ENCODE peak calls at places on chromosomes 2 and 18, in four cellular contexts. V is heart left ventricle, W is left lung, C is A549. P is an unnamed sample.

GRCh38 chr2:117862459-117862858 is 48.0 kb downstream of the DDX18 start:
- DNase-seq in W (no peak), C (no peak), V (no peak), P (no peak)

GRCh38 chr2:190382851-190383250 is 25.3 kb upstream of the MFSD6 start:
- DNase-seq in C (peak; percentile 40), W (no peak), V (no peak), P (no peak)

GRCh38 chr2:108968619-108969018 is 20.4 kb downstream of the EDAR start:
- DNase-seq in V (no peak), C (no peak), W (no peak), P (peak; percentile 62)

GRCh38 chr18:2981212-2981728 is 31.7 kb downstream of the LPIN2 start:
- DNase-seq in W (no peak), V (no peak), C (peak; percentile 20), P (no peak)

GRCh38 chr2:83517727-83518368 is 941.2 kb downstream of the SUCLG1 start:
- DNase-seq in V (peak; percentile 28), C (no peak), W (peak; percentile 58), P (no peak)

GRCh38 chr2:231523451-231524266 is 6.6 kb downstream of the NMUR1 start:
- DNase-seq in W (no peak), V (no peak), C (no peak), P (no peak)

GRCh38 chr2:164523726-164524125 is 97.6 kb downstream of the GRB14 start:
- DNase-seq in C (no peak), W (no peak), V (no peak), P (no peak)

GRCh38 chr2:111652038-111652437 is 232.0 kb downstream of the ANAPC1 start:
- DNase-seq in W (no peak), C (no peak), V (no peak), P (no peak)

GRCh38 chr2:62382757-62383156 is 123.2 kb downstream of the TMEM17 start:
- DNase-seq in C (no peak), V (no peak), W (no peak), P (no peak)

GRCh38 chr2:28469947-28470585 is 25.8 kb upstream of the PLB1 start:
- DNase-seq in C (no peak), W (no peak), V (no peak), P (no peak)

GRCh38 chr2:73020306-73020656 is 51.2 kb downstream of the SFXN5 start:
- DNase-seq in C (no peak), V (no peak), W (no peak), P (no peak)

GRCh38 chr2:132582360-132582759 is 87.6 kb downstream of the LYPD1 start:
- DNase-seq in V (no peak), C (no peak), W (no peak), P (peak; percentile 50)

GRCh38 chr18:22831441-22831904 is 101.7 kb upstream of the RBBP8 start:
- DNase-seq in C (no peak), W (no peak), V (no peak), P (no peak)

GRCh38 chr2:170022692-170023091 is 155.3 kb upstream of the MYO3B start:
- DNase-seq in V (no peak), W (no peak), C (no peak), P (no peak)

GRCh38 chr2:168039885-168040284 is 207.5 kb downstream of the STK39 start:
- DNase-seq in V (no peak), C (no peak), W (no peak), P (no peak)

GRCh38 chr2:172674034-172674967 is 61.3 kb upstream of the RAPGEF4 start:
- DNase-seq in W (peak; percentile 87), C (no peak), V (no peak), P (peak; percentile 60)

GRCh38 chr2:149187061-149187460 is 143.3 kb upstream of the LYPD6 start:
- DNase-seq in W (no peak), C (no peak), V (no peak), P (no peak)

GRCh38 chr2:23636412-23636811 is 251.4 kb downstream of the KLHL29 start:
- DNase-seq in V (peak; percentile 68), W (peak; percentile 58), C (peak; percentile 23), P (no peak)
- H3K27ac ChIP-seq in V (peak overlapping the region; percentile 65), W (no peak overlapping the region), C (no peak overlapping the region), P (peak overlapping the region; percentile 66)

GRCh38 chr2:196286821-196287220 is 115.4 kb upstream of the STK17B start:
- DNase-seq in C (no peak), V (no peak), W (no peak), P (no peak)

GRCh38 chr2:196287541-196287940 is 116.2 kb upstream of the STK17B start:
- DNase-seq in W (no peak), V (no peak), C (no peak), P (no peak)

GRCh38 chr2:196284901-196285589 is 113.7 kb upstream of the STK17B start:
- DNase-seq in V (no peak), W (no peak), C (no peak), P (no peak)

GRCh38 chr2:196287977-196288538 is 116.7 kb upstream of the STK17B start:
- DNase-seq in W (no peak), V (no peak), C (no peak), P (no peak)

GRCh38 chr2:196284033-196284844 is 112.9 kb upstream of the STK17B start:
- DNase-seq in W (no peak), C (no peak), V (no peak), P (no peak)
- H3K27ac ChIP-seq in W (no peak overlapping the region), C (no peak overlapping the region), V (peak overlapping the region; percentile 47), P (no peak overlapping the region)

GRCh38 chr2:115596659-115597375 is 1154.4 kb downstream of the DPP10 start:
- DNase-seq in V (no peak), C (no peak), W (no peak), P (no peak)
- H3K27ac ChIP-seq in V (no peak overlapping the region), C (no peak overlapping the region), W (no peak overlapping the region), P (no peak overlapping the region)

GRCh38 chr2:152466925-152467676 is 132.1 kb downstream of the FMNL2 start:
- DNase-seq in V (no peak), C (no peak), W (no peak), P (no peak)
- H3K27ac ChIP-seq in V (no peak overlapping the region), C (peak overlapping the region; percentile 4), W (peak overlapping the region; percentile 75), P (peak overlapping the region; percentile 65)

DNA sequence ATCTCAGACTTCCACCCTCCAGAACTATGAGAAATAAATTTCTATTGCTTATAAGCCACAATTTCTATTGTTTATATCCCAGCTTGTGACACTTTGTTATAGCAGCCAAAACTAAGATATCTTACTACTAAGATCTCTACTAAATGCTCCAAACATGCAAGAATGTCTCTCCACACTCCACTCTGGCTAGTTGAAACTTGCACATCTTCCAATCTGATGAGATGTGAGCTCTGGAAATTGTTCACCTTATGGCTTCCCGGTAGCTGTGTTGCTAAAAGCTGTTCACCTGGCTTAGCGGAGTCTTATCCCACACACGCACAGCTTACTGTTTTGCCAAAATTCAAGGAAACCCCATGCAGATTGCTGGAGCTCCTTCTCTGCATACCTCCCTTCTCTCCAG is 43.9 kb downstream of the PKDCC start:
- DNase-seq in W (no peak), C (no peak), V (no peak), P (no peak)
- H3K27ac ChIP-seq in W (no peak overlapping the region), C (peak overlapping the region; percentile 56), V (no peak overlapping the region), P (peak overlapping the region; percentile 66)

DNA sequence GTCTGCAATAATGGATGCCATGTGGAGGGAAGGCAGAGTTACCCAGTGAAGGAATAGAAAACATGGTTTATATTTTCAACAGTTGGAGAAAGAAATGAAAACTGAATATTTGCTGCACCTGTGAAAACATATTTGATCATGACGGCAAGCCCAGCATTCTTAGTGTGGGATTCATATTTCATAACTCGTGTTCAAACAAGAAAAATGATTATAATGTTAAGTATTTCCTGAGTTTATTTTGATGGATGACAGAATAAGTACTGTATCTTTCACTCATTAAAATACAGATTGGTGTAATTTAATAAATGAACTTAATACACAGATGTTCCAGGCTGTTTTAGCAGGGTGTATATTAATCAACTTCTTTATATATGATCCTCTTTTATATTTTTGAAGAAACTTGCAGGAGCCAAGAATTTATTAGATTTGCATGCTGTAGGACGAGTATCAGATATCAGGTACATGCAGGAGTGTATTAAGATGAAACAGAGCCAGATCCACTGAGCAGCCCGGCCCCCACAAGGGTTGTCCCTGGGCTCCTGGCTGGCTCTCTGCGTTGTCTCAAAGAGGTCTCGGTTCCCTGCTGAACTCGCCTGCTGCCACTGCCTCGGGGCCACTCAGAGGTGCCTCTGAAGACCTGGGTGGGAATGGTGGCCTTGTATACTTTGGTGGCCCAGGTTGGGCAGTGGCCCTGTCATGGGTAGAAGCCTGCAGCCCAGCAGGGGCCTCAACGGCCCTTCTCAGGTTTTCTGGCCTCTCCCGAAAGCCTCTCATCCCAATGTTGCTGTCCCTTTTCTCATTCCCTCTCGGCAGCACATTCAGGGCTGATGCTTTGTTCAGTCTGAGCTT is 95.0 kb upstream of the LDAH start:
- DNase-seq in V (no peak), W (no peak), C (no peak), P (no peak)
- H3K27ac ChIP-seq in V (no peak overlapping the region), W (no peak overlapping the region), C (no peak overlapping the region), P (no peak overlapping the region)